ENCODE peak calls at places on chromosome X, in nine cellular contexts. C is HCT116; G is PC-9; X is GM23248; L is astrocyte of the spinal cord; Z is aorta; Q is CD8-positive, alpha-beta memory T cell; U is fibroblast of lung; J is neuronal stem cell. H is an unnamed sample.

GRCh38 chrX:154719132-154719675 is 31.7 kb downstream of the GAB3 start:
- DNase-seq in C (no peak), G (peak), X (peak), L (peak), Z (no peak), Q (peak), U (peak), J (no peak), H (peak)

GRCh38 chrX:19758536-19758935 is 128.9 kb downstream of the SH3KBP1 start:
- DNase-seq in C (no peak), G (no peak), X (peak), L (no peak), Z (no peak), Q (no peak), U (peak), J (no peak), H (no peak)

GRCh38 chrX:105608745-105609144 is 213.6 kb upstream of the NRK start:
- DNase-seq in C (no peak), G (no peak), X (no peak), L (peak), Z (no peak), Q (no peak), U (peak), J (no peak), H (peak)

GRCh38 chrX:1108451-1109445 is 103.7 kb downstream of the CRLF2 start:
- DNase-seq in C (no peak), G (no peak), X (no peak), L (no peak), Z (no peak), Q (no peak), U (no peak), J (peak), H (no peak)

GRCh38 chrX:23953908-23954269 is 46.1 kb downstream of the CXorf58 start:
- DNase-seq in C (no peak), G (no peak), X (no peak), L (no peak), Z (no peak), Q (no peak), U (no peak), J (no peak), H (no peak)

GRCh38 chrX:11244641-11245040 is 48.6 kb upstream of the AMELX start:
- DNase-seq in C (no peak), G (no peak), X (peak), L (no peak), Z (no peak), Q (no peak), U (no peak), J (no peak), H (peak)

GRCh38 chrX:148051973-148052372 is 70.8 kb downstream of the FMR1NB start:
- DNase-seq in C (no peak), G (no peak), X (no peak), L (no peak), Z (no peak), Q (no peak), U (no peak), J (no peak), H (no peak)

GRCh38 chrX:18974993-18975392 is 8.9 kb downstream of the PHKA2 start:
- DNase-seq in C (no peak), G (no peak), X (no peak), L (no peak), Z (no peak), Q (no peak), U (no peak), J (no peak), H (no peak)

GRCh38 chrX:132622130-132622529 is 133.3 kb upstream of the MBNL3 start:
- DNase-seq in C (peak), G (peak), X (peak), L (peak), Z (no peak), Q (no peak), U (peak), J (no peak), H (peak)

GRCh38 chrX:40261955-40262596 is 164.3 kb upstream of the BCOR start:
- DNase-seq in C (no peak), G (no peak), X (no peak), L (no peak), Z (no peak), Q (no peak), U (no peak), J (no peak), H (peak)

GRCh38 chrX:155747520-155747919 is 133.6 kb upstream of the VAMP7 start:
- DNase-seq in C (no peak), G (peak), X (peak), L (no peak), Z (peak), Q (no peak), U (no peak), J (no peak), H (peak)

GRCh38 chrX:30643313-30643821 is 9.9 kb upstream of the GK start:
- DNase-seq in C (no peak), G (no peak), X (peak), L (no peak), Z (no peak), Q (no peak), U (peak), J (no peak), H (peak)

GRCh38 chrX:24761306-24761705 is 67.6 kb downstream of the POLA1 start:
- DNase-seq in C (no peak), G (no peak), X (no peak), L (peak), Z (no peak), Q (no peak), U (peak), J (no peak), H (no peak)

GRCh38 chrX:48835524-48836329 is at the start of gene PCSK1N:
- DNase-seq in C (no peak), G (no peak), X (no peak), L (no peak), Z (no peak), Q (peak), U (peak), J (no peak), H (no peak)

GRCh38 chrX:151488677-151489076 is 74.8 kb upstream of the PASD1 start:
- DNase-seq in C (peak), G (no peak), X (peak), L (no peak), Z (no peak), Q (no peak), U (no peak), J (no peak), H (no peak)

GRCh38 chrX:68938244-68939004 is 109.6 kb downstream of the EFNB1 start:
- DNase-seq in C (no peak), G (no peak), X (peak), L (peak), Z (peak), Q (no peak), U (peak), J (no peak), H (peak)

GRCh38 chrX:140503230-140503585 is 1.7 kb downstream of the SOX3 start:
- DNase-seq in C (no peak), G (no peak), X (no peak), L (peak), Z (no peak), Q (no peak), U (no peak), J (no peak), H (no peak)

GRCh38 chrX:111761578-111762135 is 80.7 kb downstream of the ALG13 start:
- DNase-seq in C (no peak), G (no peak), X (no peak), L (no peak), Z (no peak), Q (no peak), U (no peak), J (no peak), H (no peak)

GRCh38 chrX:109940411-109940810 is 62.5 kb upstream of the TMEM164 start:
- DNase-seq in C (no peak), G (no peak), X (no peak), L (no peak), Z (no peak), Q (no peak), U (peak), J (no peak), H (no peak)

GRCh38 chrX:333611-334311 is 15.2 kb upstream of the GTPBP6 start:
- DNase-seq in C (no peak), G (no peak), X (no peak), L (no peak), Z (peak), Q (no peak), U (no peak), J (no peak), H (no peak)

GRCh38 chrX:38627683-38628082 is 66.3 kb downstream of the TSPAN7 start:
- DNase-seq in C (peak), G (no peak), X (peak), L (peak), Z (no peak), Q (no peak), U (peak), J (no peak), H (peak)

GRCh38 chrX:9534686-9535085 is 69.8 kb downstream of the TBL1X start:
- DNase-seq in C (no peak), G (no peak), X (peak), L (peak), Z (no peak), Q (no peak), U (peak), J (no peak), H (peak)

GRCh38 chrX:148035371-148035770 is 54.2 kb downstream of the FMR1NB start:
- DNase-seq in C (no peak), G (no peak), X (no peak), L (no peak), Z (no peak), Q (no peak), U (no peak), J (no peak), H (no peak)

GRCh38 chrX:27350476-27350875 is 112.7 kb downstream of the PPP4R3C start:
- DNase-seq in C (no peak), G (no peak), X (no peak), L (no peak), Z (no peak), Q (no peak), U (no peak), J (no peak), H (no peak)
- H3K4me3 ChIP-seq in C (no peak), G (no peak), X (no peak), L (no peak), Z (no peak), Q (no peak), U (no peak), J (no peak), H (no peak)

GRCh38 chrX:15465896-15466651 is 27.1 kb downstream of the PIR start:
- DNase-seq in C (no peak), G (no peak), X (peak), L (no peak), Z (no peak), Q (no peak), U (no peak), J (no peak), H (peak)

GRCh38 chrX:15465347-15465746 is 27.8 kb downstream of the PIR start:
- DNase-seq in C (no peak), G (no peak), X (peak), L (no peak), Z (no peak), Q (no peak), U (peak), J (no peak), H (no peak)

GRCh38 chrX:15469613-15470012 is 23.5 kb downstream of the PIR start:
- DNase-seq in C (no peak), G (no peak), X (no peak), L (no peak), Z (no peak), Q (no peak), U (no peak), J (no peak), H (no peak)

GRCh38 chrX:15471016-15471415 is 22.1 kb downstream of the PIR start:
- DNase-seq in C (peak), G (peak), X (peak), L (peak), Z (peak), Q (peak), U (peak), J (no peak), H (peak)

GRCh38 chrX:15468036-15468435 is 25.1 kb downstream of the PIR start:
- DNase-seq in C (no peak), G (peak), X (peak), L (peak), Z (no peak), Q (no peak), U (peak), J (no peak), H (peak)
- H3K4me3 ChIP-seq in C (no peak), G (no peak), X (no peak), L (no peak), Z (no peak), Q (no peak), U (no peak), J (no peak), H (no peak)

GRCh38 chrX:115372026-115372610 is 82.6 kb downstream of the LUZP4 start:
- DNase-seq in C (peak), G (peak), X (peak), L (peak), Z (no peak), Q (no peak), U (peak), J (no peak), H (peak)
- H3K4me3 ChIP-seq in C (no peak), G (no peak), X (peak), L (no peak), Z (no peak), Q (no peak), U (no peak), J (no peak), H (no peak)

DNA sequence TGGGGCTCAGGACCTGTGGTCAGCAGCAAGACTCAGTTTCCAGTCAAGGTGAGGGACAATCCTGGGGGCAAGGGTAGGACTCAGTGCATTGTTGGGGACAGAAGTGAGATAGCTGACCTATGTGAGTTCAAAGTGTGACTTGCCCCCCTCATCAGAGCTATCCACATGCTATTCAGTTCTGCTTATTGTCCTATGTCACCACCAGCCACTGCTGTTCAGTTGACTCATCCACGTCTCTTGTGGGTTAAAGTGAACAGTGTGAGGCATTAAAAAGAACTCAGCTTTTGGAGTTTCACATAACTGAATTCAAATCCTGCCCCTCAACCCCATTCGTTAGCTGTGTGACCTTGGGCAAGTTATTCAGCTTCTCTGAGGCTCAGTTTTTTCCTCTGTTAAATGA is 4.4 kb upstream of the APLN start:
- DNase-seq in C (no peak), G (no peak), X (peak), L (no peak), Z (no peak), Q (no peak), U (no peak), J (no peak), H (no peak)
- H3K4me3 ChIP-seq in C (no peak), G (no peak), X (no peak), L (no peak), Z (no peak), Q (no peak), U (no peak), J (no peak), H (no peak)

GRCh38 chrX:73851014-73852009 is 288.3 kb downstream of the CHIC1 start:
- DNase-seq in C (no peak), G (no peak), X (no peak), L (peak), Z (peak), Q (peak), U (peak), J (no peak), H (no peak)

GRCh38 chrX:73849054-73849453 is 286.1 kb downstream of the CHIC1 start:
- DNase-seq in C (no peak), G (no peak), X (no peak), L (no peak), Z (no peak), Q (no peak), U (no peak), J (peak), H (no peak)

GRCh38 chrX:73850124-73851013 is 287.4 kb downstream of the CHIC1 start:
- DNase-seq in C (peak), G (no peak), X (peak), L (peak), Z (no peak), Q (no peak), U (peak), J (no peak), H (peak)

GRCh38 chrX:73852022-73852421 is 289.0 kb downstream of the CHIC1 start:
- DNase-seq in C (no peak), G (no peak), X (no peak), L (no peak), Z (no peak), Q (no peak), U (no peak), J (no peak), H (no peak)

DNA sequence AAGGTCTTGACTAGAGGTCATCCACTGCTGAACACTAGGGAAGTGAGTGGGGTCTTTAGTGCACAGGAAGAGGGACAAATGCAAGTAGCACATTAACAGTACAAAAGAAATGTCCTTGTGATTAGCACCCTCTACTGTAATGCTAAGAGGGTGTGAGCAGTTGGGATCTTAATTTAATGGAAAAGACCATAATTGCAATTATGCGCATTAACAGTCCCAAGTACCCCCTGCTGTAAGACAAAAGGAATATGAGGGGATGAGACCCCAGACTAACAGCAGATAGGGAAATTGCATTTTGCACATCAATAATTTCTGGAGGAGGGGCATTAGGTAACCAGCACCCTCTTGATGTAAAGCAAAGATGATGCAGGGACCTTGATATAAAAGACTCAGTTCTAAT is 285.0 kb downstream of the CHIC1 start:
- DNase-seq in C (no peak), G (no peak), X (no peak), L (no peak), Z (no peak), Q (no peak), U (no peak), J (no peak), H (no peak)
- H3K4me3 ChIP-seq in C (no peak), G (no peak), X (no peak), L (peak), Z (peak), Q (no peak), U (peak), J (no peak), H (no peak)

DNA sequence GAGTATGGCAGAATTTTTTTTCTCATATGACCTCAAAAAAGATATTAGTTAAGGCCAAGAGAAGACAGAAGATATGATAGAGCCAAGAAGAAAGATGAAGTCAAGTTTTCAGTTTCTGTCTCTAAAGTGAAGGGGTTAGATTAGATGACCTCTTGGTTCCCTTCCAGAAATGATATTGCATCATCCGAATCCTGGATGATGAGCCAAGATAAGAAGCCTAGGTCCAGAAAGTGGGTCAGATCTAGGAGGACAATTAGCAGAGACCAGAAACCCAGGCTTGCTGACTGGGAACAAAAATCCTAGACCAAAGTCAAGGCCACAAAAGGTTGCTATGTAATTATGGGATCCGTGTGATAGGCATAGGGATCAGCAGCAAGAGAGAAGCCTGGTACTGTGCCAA is 20.2 kb downstream of the SATL1 start:
- DNase-seq in C (no peak), G (no peak), X (no peak), L (no peak), Z (no peak), Q (no peak), U (no peak), J (no peak), H (no peak)
- H3K4me3 ChIP-seq in C (no peak), G (no peak), X (no peak), L (no peak), Z (no peak), Q (no peak), U (no peak), J (no peak), H (no peak)

GRCh38 chrX:64977051-64977450 is 801 bp upstream of the ZC4H2 start:
- DNase-seq in C (no peak), G (no peak), X (no peak), L (no peak), Z (no peak), Q (no peak), U (no peak), J (no peak), H (no peak)
- H3K4me3 ChIP-seq in C (no peak), G (no peak), X (no peak), L (peak), Z (no peak), Q (no peak), U (no peak), J (no peak), H (no peak)

H was measured in cardiac fibroblast.